ENCODE peak calls at places on chromosomes 12 and 14, in four cellular contexts. N is CD4-positive, alpha-beta T cell; L is Daoy; O is NCI-H1048. M is an unnamed sample.

GRCh38 chr14:52079239-52079956 is 10.5 kb upstream of the NID2 start:
- DNase-seq in L (peak), N (no peak), O (no peak), M (no peak)

GRCh38 chr14:101636081-101636560 is 74.8 kb downstream of the DIO3 start:
- DNase-seq in N (no peak), L (no peak), O (no peak), M (no peak)

GRCh38 chr14:95597784-95598204 is 62.9 kb downstream of the GLRX5 start:
- DNase-seq in L (peak), N (no peak), O (no peak), M (no peak)

GRCh38 chr12:2941524-2941923 is 17.7 kb upstream of the TEAD4 start:
- DNase-seq in O (no peak), N (no peak), L (no peak), M (no peak)

GRCh38 chr12:55932546-55932919 is 1.6 kb downstream of the DGKA start:
- DNase-seq in O (no peak), N (peak), L (no peak), M (peak)

GRCh38 chr14:81516941-81517797 is 16.5 kb downstream of the SEL1L start:
- DNase-seq in N (no peak), O (no peak), L (no peak), M (no peak)

GRCh38 chr12:55684761-55685370 is 22.8 kb downstream of the ITGA7 start:
- DNase-seq in O (no peak), N (no peak), L (no peak), M (no peak)

GRCh38 chr12:25130741-25131188 is 64.2 kb downstream of the DNAI7 start:
- DNase-seq in N (no peak), L (peak), O (peak), M (no peak)

GRCh38 chr14:56325251-56325839 is 207.1 kb downstream of the PELI2 start:
- DNase-seq in N (no peak), L (no peak), O (no peak), M (no peak)